ENCODE peak calls at places on chromosomes 12 and 14, in four cellular contexts. S is occipital lobe, I is amniotic stem cell, M is lower lobe of right lung. J is an unnamed sample.

GRCh38 chr12:43737646-43738045 is 20.9 kb downstream of the PUS7L start:
- DNase-seq in S (no peak), I (no peak), M (no peak), J (no peak)

GRCh38 chr14:53696217-53696965 is 260.2 kb downstream of the BMP4 start:
- DNase-seq in S (no peak), I (no peak), M (no peak), J (peak)

GRCh38 chr14:53793790-53794560 is 162.7 kb downstream of the BMP4 start:
- DNase-seq in S (no peak), I (no peak), M (no peak), J (no peak)

GRCh38 chr12:61808856-61809255 is 451.3 kb upstream of the USP15 start:
- DNase-seq in S (no peak), I (no peak), M (no peak), J (no peak)

GRCh38 chr12:112781767-112782166 is 9.8 kb upstream of the RPH3A start:
- DNase-seq in S (no peak), I (no peak), M (no peak), J (no peak)

GRCh38 chr14:85531594-85532391 is 1.8 kb downstream of the FLRT2 start:
- DNase-seq in S (peak), I (peak), M (peak), J (peak)

GRCh38 chr14:94342334-94342934 is 19.3 kb upstream of the SERPINA6 start:
- DNase-seq in S (peak), I (peak), M (peak), J (peak)

GRCh38 chr14:100341301-100342031 is 18.3 kb downstream of the SLC25A47 start:
- DNase-seq in S (no peak), I (peak), M (peak), J (peak)

GRCh38 chr12:7176595-7176994 is 12.9 kb upstream of the PEX5 start:
- DNase-seq in S (no peak), I (no peak), M (no peak), J (no peak)

GRCh38 chr14:74511966-74512365 is 18.4 kb downstream of the ISCA2 start:
- DNase-seq in S (no peak), I (no peak), M (peak), J (no peak)

GRCh38 chr12:55720894-55721444 is 776 bp downstream of the RDH5 start:
- DNase-seq in S (peak), I (peak), M (peak), J (peak)

GRCh38 chr12:98955284-98955683 is 310.2 kb downstream of the APAF1 start:
- DNase-seq in S (no peak), I (no peak), M (no peak), J (peak)

GRCh38 chr12:71045781-71046180 is 112.0 kb downstream of the TSPAN8 start:
- DNase-seq in S (no peak), I (peak), M (no peak), J (no peak)

GRCh38 chr12:132397152-132397933 is 68.0 kb upstream of the GALNT9 start:
- DNase-seq in S (no peak), I (no peak), M (peak), J (peak)

GRCh38 chr14:98218213-98218612 is 1053.8 kb downstream of the BCL11B start:
- DNase-seq in S (no peak), I (no peak), M (no peak), J (no peak)

GRCh38 chr12:53952871-53953734 is 1.6 kb upstream of the HOXC12 start:
- DNase-seq in S (no peak), I (no peak), M (no peak), J (no peak)

GRCh38 chr14:69363055-69363454 is 35.0 kb downstream of the ERH start:
- DNase-seq in S (no peak), I (no peak), M (no peak), J (no peak)

GRCh38 chr12:65195387-65196055 is 26.1 kb downstream of the LEMD3 start:
- DNase-seq in S (no peak), I (no peak), M (no peak), J (no peak)

GRCh38 chr14:105313381-105314286 is 914 bp upstream of the PACS2 start:
- DNase-seq in S (no peak), I (no peak), M (peak), J (peak)

GRCh38 chr14:60648934-60649814 is at the start of gene SIX1:
- DNase-seq in S (no peak), I (peak), M (peak), J (peak)

GRCh38 chr12:52791271-52792184 is 4.4 kb downstream of the KRT3 start:
- DNase-seq in S (no peak), I (no peak), M (no peak), J (no peak)

GRCh38 chr12:131765961-131766360 is 55.1 kb downstream of the SFSWAP start:
- DNase-seq in S (no peak), I (no peak), M (no peak), J (no peak)

GRCh38 chr12:68271346-68271745 is 17.9 kb upstream of the IL22 start:
- DNase-seq in S (no peak), I (no peak), M (no peak), J (peak)

GRCh38 chr12:102480401-102480800 is at the start of gene IGF1:
- DNase-seq in S (no peak), I (no peak), M (no peak), J (peak)

GRCh38 chr12:49698619-49699545 is 8.3 kb downstream of the FMNL3 start:
- DNase-seq in S (no peak), I (no peak), M (no peak), J (no peak)

GRCh38 chr12:76422878-76423438 is 74.7 kb upstream of the BBS10 start:
- DNase-seq in S (no peak), I (no peak), M (no peak), J (no peak)

GRCh38 chr14:39372656-39373055 is 59.6 kb downstream of the FBXO33 start:
- DNase-seq in S (no peak), I (no peak), M (no peak), J (no peak)

GRCh38 chr12:103848132-103848531 is 7.1 kb upstream of the NT5DC3 start:
- DNase-seq in S (no peak), I (no peak), M (no peak), J (peak)